ENCODE peak calls at places on chromosome 19, in nine cellular contexts. F is cardiac muscle cell, L is choroid plexus epithelial cell, S is HCT116, V is fibroblast of pulmonary artery, D is foreskin fibroblast, H is fibroblast of villous mesenchyme, E is Caco-2, O is Peyer's patch. A is an unnamed sample.

GRCh38 chr19:9622531-9622930 is 1.5 kb upstream of the ZNF561 start:
- DNase-seq in E (no peak), L (peak; percentile 9), F (no peak), S (no peak), O (no peak), V (peak; percentile 21), H (no peak), D (no peak), A (no peak)

GRCh38 chr19:51002542-51003311 is 1.3 kb upstream of the KLK8 start:
- DNase-seq in F (peak; percentile 17), E (peak; percentile 39), L (no peak), S (peak; percentile 99), D (no peak), V (no peak), O (no peak), H (no peak), A (no peak)

GRCh38 chr19:1449467-1450442 is at the start of gene APC2:
- DNase-seq in O (no peak), L (peak; percentile 35), F (no peak), D (peak; percentile 77), S (no peak), H (no peak), E (no peak), V (no peak), A (no peak)

GRCh38 chr19:18107235-18108083 is 9.9 kb downstream of the MAST3 start:
- DNase-seq in O (peak; percentile 55), L (no peak), F (no peak), H (no peak), E (no peak), S (no peak), V (no peak), D (no peak), A (no peak)

GRCh38 chr19:51799311-51799997 is 4.5 kb downstream of the FPR3 start:
- DNase-seq in O (peak; percentile 35), D (peak; percentile 94), S (no peak), H (peak; percentile 98), E (no peak), L (peak; percentile 100), V (peak; percentile 100), F (peak; percentile 100), A (peak; percentile 90)

GRCh38 chr19:10726268-10726667 is 8.4 kb downstream of the DNM2 start:
- DNase-seq in E (no peak), V (no peak), O (no peak), D (no peak), L (no peak), H (no peak), F (no peak), S (no peak), A (no peak)

GRCh38 chr19:23436944-23437343 is 41.7 kb upstream of the ZNF91 start:
- DNase-seq in F (no peak), V (no peak), D (no peak), H (no peak), O (no peak), E (peak; percentile 6), L (no peak), S (no peak), A (no peak)

GRCh38 chr19:49331616-49332055 is 3.6 kb upstream of the CD37 start:
- DNase-seq in F (peak; percentile 69), S (peak; percentile 37), L (peak; percentile 83), D (peak; percentile 64), H (peak; percentile 41), O (peak; percentile 72), V (peak; percentile 60), E (peak; percentile 58), A (no peak)

GRCh38 chr19:4018140-4018613 is 10.6 kb downstream of the PIAS4 start:
- DNase-seq in D (no peak), F (no peak), L (no peak), S (no peak), E (no peak), H (no peak), O (no peak), V (no peak), A (no peak)

GRCh38 chr19:6765738-6766356 is 1.4 kb downstream of the SH2D3A start:
- DNase-seq in F (no peak), V (no peak), H (no peak), D (no peak), L (no peak), O (peak; percentile 37), E (peak; percentile 91), S (peak; percentile 82), A (no peak)

GRCh38 chr19:39507715-39508364 is 7.1 kb upstream of the SELENOV start:
- DNase-seq in D (no peak), F (no peak), E (no peak), O (no peak), V (no peak), H (no peak), S (no peak), L (no peak), A (no peak)
- H3K4me3 ChIP-seq in D (peak overlapping the region; percentile 53), F (peak overlapping the region; percentile 47), E (peak overlapping the region; percentile 54), O (peak overlapping the region; percentile 32), V (peak overlapping the region; percentile 48), H (peak overlapping the region; percentile 58), S (no peak overlapping the region), L (peak overlapping the region; percentile 58), A (peak overlapping the region; percentile 61)

GRCh38 chr19:13154911-13155471 is 4.8 kb downstream of the IER2 start:
- DNase-seq in V (peak; percentile 81), D (peak; percentile 69), S (peak; percentile 91), H (peak; percentile 67), O (peak; percentile 68), E (peak; percentile 90), L (peak; percentile 71), F (peak; percentile 79), A (no peak)
- TF ChIP-seq CTCF in V (peak; percentile 33), D (peak; percentile 8), S (no peak), H (peak; percentile 20), O (no peak), E (no peak), L (peak; percentile 49), F (peak; percentile 38), A (peak; percentile 16)

GRCh38 chr19:40802300-40803169 is 3.5 kb downstream of the EGLN2 start:
- DNase-seq in H (no peak), S (no peak), O (peak; percentile 50), E (no peak), F (peak; percentile 42), L (no peak), D (peak; percentile 51), V (peak; percentile 35), A (no peak)

GRCh38 chr19:40800339-40800996 is 1.5 kb downstream of the EGLN2 start:
- DNase-seq in E (no peak), L (no peak), F (no peak), D (no peak), H (no peak), V (no peak), S (no peak), O (no peak), A (no peak)

GRCh38 chr19:40799558-40800338 is 757 bp downstream of the EGLN2 start:
- DNase-seq in E (peak; percentile 58), S (no peak), O (peak; percentile 43), D (peak; percentile 65), H (peak; percentile 42), L (peak; percentile 42), V (peak; percentile 53), F (peak; percentile 46), A (no peak)

GRCh38 chr19:40801449-40802299 is 2.7 kb downstream of the EGLN2 start:
- DNase-seq in D (no peak), S (no peak), L (no peak), V (no peak), O (no peak), H (no peak), E (no peak), F (no peak), A (no peak)

GRCh38 chr19:40800997-40801377 is 2.0 kb downstream of the EGLN2 start:
- DNase-seq in S (no peak), O (no peak), F (no peak), V (no peak), D (no peak), E (no peak), H (no peak), L (no peak), A (no peak)
- H3K4me3 ChIP-seq in S (no peak overlapping the region), O (no peak overlapping the region), F (no peak overlapping the region), V (peak overlapping the region; percentile 86), D (peak overlapping the region; percentile 74), E (no peak overlapping the region), H (peak overlapping the region; percentile 90), L (peak overlapping the region; percentile 92), A (peak overlapping the region; percentile 78)

DNA sequence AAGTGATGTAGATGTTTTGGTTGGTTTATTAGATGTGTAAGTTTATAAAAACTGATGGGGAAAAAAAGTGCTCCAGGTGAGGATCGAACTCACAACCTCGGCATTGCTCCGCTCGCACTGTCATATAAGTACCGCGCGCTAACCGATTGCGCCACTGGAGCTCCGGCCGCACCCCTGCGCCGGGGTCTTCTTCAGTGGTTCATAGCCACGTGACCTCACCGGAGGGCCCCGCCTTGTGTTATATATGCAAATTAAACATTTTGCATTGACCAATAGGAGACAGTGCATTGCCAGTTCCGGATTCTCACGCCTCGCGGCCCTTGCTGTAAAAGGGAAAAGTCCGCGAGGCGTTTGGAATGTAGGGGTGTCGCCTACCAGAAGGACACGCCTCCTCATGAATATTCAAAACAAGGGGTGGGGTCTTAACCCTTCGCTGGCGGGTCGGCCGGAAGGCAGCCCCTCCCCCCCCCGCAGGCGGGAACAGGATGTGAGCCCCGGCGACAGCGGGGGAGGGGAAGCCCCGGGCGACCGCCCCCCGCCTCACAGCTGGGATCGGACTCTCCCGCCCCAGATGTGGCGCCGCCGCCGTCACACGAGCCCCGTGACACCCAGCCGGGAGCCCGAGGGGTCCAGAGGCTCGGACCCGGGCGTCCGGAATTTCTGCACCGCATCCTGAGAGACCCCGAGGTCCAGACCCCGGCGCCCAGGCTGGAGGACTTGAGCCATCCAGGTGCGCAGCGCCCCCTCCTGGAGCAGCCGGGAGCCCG is at the start of gene PLEKHG2:
- DNase-seq in D (peak; percentile 100), V (peak; percentile 100), F (peak; percentile 100), O (peak; percentile 97), E (peak; percentile 99), S (peak; percentile 98), L (peak; percentile 100), H (peak; percentile 100), A (peak; percentile 98)
- TF ChIP-seq CTCF in D (peak; percentile 70), V (peak; percentile 62), F (peak; percentile 76), O (peak; percentile 87), E (peak; percentile 92), S (no peak), L (peak; percentile 75), H (peak; percentile 77), A (peak; percentile 79)

GRCh38 chr19:45403272-45403671 is 1.6 kb downstream of the PPP1R13L start:
- DNase-seq in D (no peak), L (no peak), O (no peak), H (no peak), S (no peak), V (no peak), F (no peak), E (no peak), A (no peak)

GRCh38 chr19:45401815-45402468 is 2.9 kb downstream of the PPP1R13L start:
- DNase-seq in F (no peak), E (no peak), L (no peak), O (no peak), H (no peak), V (peak; percentile 36), D (no peak), S (no peak), A (no peak)

GRCh38 chr19:45403781-45404556 is 900 bp downstream of the PPP1R13L start:
- DNase-seq in D (peak; percentile 63), F (peak; percentile 35), V (peak; percentile 39), O (peak; percentile 50), S (no peak), L (peak; percentile 54), H (peak; percentile 24), E (peak; percentile 93), A (no peak)

GRCh38 chr19:45404557-45405434 is at the start of gene PPP1R13L:
- DNase-seq in H (peak; percentile 64), E (peak; percentile 96), D (peak; percentile 72), O (peak; percentile 42), F (peak; percentile 80), S (peak; percentile 96), L (peak; percentile 85), V (peak; percentile 85), A (no peak)

GRCh38 chr19:45402469-45403070 is 2.3 kb downstream of the PPP1R13L start:
- DNase-seq in O (peak; percentile 20), L (no peak), H (peak; percentile 23), D (peak; percentile 60), S (no peak), E (no peak), V (no peak), F (peak; percentile 34), A (no peak)
- H3K4me3 ChIP-seq in O (no peak overlapping the region), L (no peak overlapping the region), H (no peak overlapping the region), D (no peak overlapping the region), S (peak overlapping the region; percentile 83), E (no peak overlapping the region), V (no peak overlapping the region), F (no peak overlapping the region), A (no peak overlapping the region)

A was measured in HFF-Myc.